ENCODE peak calls at places on chromosomes 6 and 20, in five cellular contexts. T, O, G, J and L are unnamed samples.

GRCh38 chr6:89977808-89978748 is 83.8 kb downstream of the GJA10 start:
- DNase-seq in T (peak), O (no peak), G (peak), J (no peak), L (no peak)

GRCh38 chr20:60105404-60105803 is 147.2 kb downstream of the CDH26 start:
- DNase-seq in T (no peak), O (no peak), G (no peak), J (no peak), L (no peak)

GRCh38 chr6:131136021-131136847 is 967 bp downstream of the AKAP7 start:
- DNase-seq in T (no peak), O (peak), G (peak), J (peak), L (peak)

GRCh38 chr20:12331236-12331635 is 413.5 kb downstream of the BTBD3 start:
- DNase-seq in T (no peak), O (no peak), G (no peak), J (no peak), L (no peak)

GRCh38 chr20:57651977-57652864 is 32.0 kb upstream of the ZBP1 start:
- DNase-seq in T (peak), O (peak), G (peak), J (peak), L (no peak)

GRCh38 chr6:17820055-17820454 is 113.3 kb upstream of the NUP153 start:
- DNase-seq in T (no peak), O (no peak), G (no peak), J (no peak), L (no peak)

GRCh38 chr20:33191484-33191883 is 23.5 kb downstream of the BPIFA2 start:
- DNase-seq in T (no peak), O (no peak), G (no peak), J (no peak), L (no peak)

GRCh38 chr6:56244528-56245253 is 2.7 kb downstream of the COL21A1 start:
- DNase-seq in T (no peak), O (no peak), G (no peak), J (no peak), L (no peak)

GRCh38 chr6:135796884-135797283 is 54.6 kb upstream of the PDE7B start:
- DNase-seq in T (no peak), O (no peak), G (no peak), J (no peak), L (no peak)

GRCh38 chr20:370977-371754 is 9.4 kb upstream of the TRIB3 start:
- DNase-seq in T (no peak), O (no peak), G (no peak), J (no peak), L (no peak)

GRCh38 chr6:30876039-30876730 is 8.1 kb upstream of the DDR1 start:
- DNase-seq in T (no peak), O (no peak), G (peak), J (peak), L (peak)

GRCh38 chr6:95785785-95786184 is 208.4 kb downstream of the MANEA start:
- DNase-seq in T (no peak), O (no peak), G (no peak), J (no peak), L (no peak)

GRCh38 chr6:145428656-145429173 is 306.6 kb downstream of the EPM2A start:
- DNase-seq in T (no peak), O (no peak), G (no peak), J (no peak), L (no peak)

GRCh38 chr20:35199696-35200095 is 26.8 kb upstream of the MMP24 start:
- DNase-seq in T (no peak), O (no peak), G (no peak), J (no peak), L (no peak)

GRCh38 chr6:147285087-147285855 is 81.1 kb downstream of the STXBP5 start:
- DNase-seq in T (no peak), O (no peak), G (no peak), J (no peak), L (no peak)

GRCh38 chr6:63644668-63645326 is 9.2 kb downstream of the PHF3 start:
- DNase-seq in T (peak), O (no peak), G (no peak), J (no peak), L (no peak)

GRCh38 chr20:35560541-35560940 is 18.7 kb downstream of the ERGIC3 start:
- DNase-seq in T (no peak), O (no peak), G (no peak), J (no peak), L (no peak)

GRCh38 chr6:41036188-41036587 is 2.8 kb downstream of the UNC5CL start:
- DNase-seq in T (no peak), O (no peak), G (no peak), J (no peak), L (peak)

GRCh38 chr6:1313755-1314503 is 2.0 kb downstream of the FOXQ1 start:
- DNase-seq in T (no peak), O (peak), G (no peak), J (no peak), L (peak)
- TF ChIP-seq CTCF in T (no peak), O (no peak), G (no peak), J (peak), L (peak)

GRCh38 chr6:29553268-29554057 is 6.1 kb downstream of the UBD start:
- DNase-seq in T (peak), O (peak), G (peak), J (peak), L (peak)
- TF ChIP-seq CTCF in T (no peak), O (no peak), G (no peak), J (no peak), L (no peak)

GRCh38 chr6:168381726-168382458 is 59.1 kb upstream of the SMOC2 start:
- DNase-seq in T (no peak), O (no peak), G (no peak), J (no peak), L (no peak)

GRCh38 chr6:168383062-168383854 is 57.7 kb upstream of the SMOC2 start:
- DNase-seq in T (no peak), O (no peak), G (no peak), J (no peak), L (no peak)

GRCh38 chr6:168377856-168378832 is 58.6 kb upstream of the DACT2 start:
- DNase-seq in T (no peak), O (no peak), G (no peak), J (no peak), L (no peak)

GRCh38 chr6:168384045-168385038 is 56.6 kb upstream of the SMOC2 start:
- DNase-seq in T (no peak), O (no peak), G (no peak), J (peak), L (no peak)

DNA sequence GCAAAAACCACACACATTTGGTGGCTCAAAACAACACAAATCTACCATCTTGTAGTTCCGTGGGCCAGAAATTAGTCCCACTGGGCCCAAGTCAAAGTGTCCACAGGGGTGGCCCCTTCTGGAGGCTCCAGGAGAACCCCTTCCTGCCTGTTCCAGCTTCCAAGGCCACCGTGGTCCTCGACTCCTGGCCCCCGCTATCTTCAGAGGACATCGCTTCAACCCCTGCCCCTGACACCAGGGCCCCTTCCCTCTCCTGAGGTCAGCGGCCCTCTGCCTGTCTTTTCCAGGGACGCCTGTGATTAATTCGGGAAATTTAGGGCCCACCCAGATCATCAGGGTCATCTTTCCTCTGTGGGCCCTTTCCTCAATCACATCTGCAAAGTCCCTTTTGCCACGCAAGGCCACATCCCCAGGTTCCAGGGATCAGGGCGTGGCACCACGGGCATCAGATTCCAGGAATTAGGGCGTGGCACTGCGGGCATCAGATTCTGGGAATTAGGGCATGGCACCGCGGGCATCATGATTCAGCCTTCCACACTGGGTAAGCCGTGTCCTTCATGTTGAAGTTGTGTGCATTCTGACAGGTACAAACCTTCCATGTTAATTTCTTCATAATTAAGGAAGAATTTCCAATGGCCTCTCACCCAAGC is 59.9 kb upstream of the SMOC2 start:
- DNase-seq in T (no peak), O (no peak), G (no peak), J (no peak), L (no peak)
- TF ChIP-seq CTCF in T (no peak), O (no peak), G (no peak), J (no peak), L (no peak)

DNA sequence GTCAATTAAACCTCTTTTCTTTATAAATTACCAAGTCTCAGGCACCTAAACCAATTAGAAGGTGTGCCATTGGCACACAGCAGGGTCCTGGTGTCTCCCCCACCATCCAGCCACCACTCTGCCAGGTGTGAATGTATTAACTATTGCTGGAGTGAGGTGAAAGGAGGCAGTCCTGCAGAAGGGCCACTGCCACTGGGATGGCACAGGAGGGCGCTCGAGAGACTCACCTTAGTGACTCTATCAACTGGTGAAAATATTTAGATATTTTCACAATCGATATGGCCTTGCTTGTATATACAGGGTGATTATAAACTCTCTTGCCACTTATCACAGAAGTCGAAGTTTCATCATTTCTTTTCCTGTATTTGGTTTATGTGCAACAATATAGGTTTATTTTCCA is 145.6 kb upstream of the ESR1 start:
- DNase-seq in T (no peak), O (no peak), G (no peak), J (no peak), L (no peak)
- TF ChIP-seq CTCF in T (no peak), O (no peak), G (no peak), J (no peak), L (no peak)

GRCh38 chr20:48015943-48016723 is 230.9 kb upstream of the SULF2 start:
- DNase-seq in T (no peak), O (no peak), G (no peak), J (no peak), L (no peak)

GRCh38 chr20:48017504-48017903 is 232.2 kb upstream of the SULF2 start:
- DNase-seq in T (no peak), O (no peak), G (no peak), J (no peak), L (no peak)

GRCh38 chr20:48019940-48020339 is 234.7 kb upstream of the SULF2 start:
- DNase-seq in T (peak), O (no peak), G (no peak), J (no peak), L (no peak)

GRCh38 chr20:48017992-48018391 is 232.7 kb upstream of the SULF2 start:
- DNase-seq in T (no peak), O (no peak), G (no peak), J (no peak), L (no peak)

DNA sequence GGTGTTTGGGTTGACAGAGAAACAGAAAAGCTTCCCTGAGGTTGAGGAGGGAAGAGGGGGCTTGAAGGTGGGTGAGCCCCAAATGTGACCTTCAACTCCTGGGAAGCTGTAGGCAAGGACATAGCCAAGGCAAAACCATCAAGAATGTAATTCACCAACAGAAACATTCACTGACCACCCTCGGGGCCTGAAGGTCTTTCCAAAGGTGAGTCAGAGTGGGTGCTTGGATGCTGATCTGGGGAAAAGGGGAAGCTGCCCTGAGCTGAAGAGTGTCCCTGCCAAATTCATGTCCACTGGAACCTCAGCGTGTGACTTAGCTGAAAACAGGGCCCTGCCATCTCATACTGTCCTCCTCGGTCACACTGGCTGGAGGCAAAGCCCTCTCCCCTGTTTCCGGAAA is 234.2 kb upstream of the SULF2 start:
- DNase-seq in T (no peak), O (no peak), G (no peak), J (no peak), L (no peak)
- TF ChIP-seq CTCF in T (no peak), O (no peak), G (no peak), J (no peak), L (no peak)

GRCh38 chr20:38601216-38602184 is at the start of gene ARHGAP40:
- DNase-seq in T (no peak), O (no peak), G (no peak), J (no peak), L (peak)
- TF ChIP-seq CTCF in T (no peak), O (no peak), G (no peak), J (no peak), L (no peak)

DNA sequence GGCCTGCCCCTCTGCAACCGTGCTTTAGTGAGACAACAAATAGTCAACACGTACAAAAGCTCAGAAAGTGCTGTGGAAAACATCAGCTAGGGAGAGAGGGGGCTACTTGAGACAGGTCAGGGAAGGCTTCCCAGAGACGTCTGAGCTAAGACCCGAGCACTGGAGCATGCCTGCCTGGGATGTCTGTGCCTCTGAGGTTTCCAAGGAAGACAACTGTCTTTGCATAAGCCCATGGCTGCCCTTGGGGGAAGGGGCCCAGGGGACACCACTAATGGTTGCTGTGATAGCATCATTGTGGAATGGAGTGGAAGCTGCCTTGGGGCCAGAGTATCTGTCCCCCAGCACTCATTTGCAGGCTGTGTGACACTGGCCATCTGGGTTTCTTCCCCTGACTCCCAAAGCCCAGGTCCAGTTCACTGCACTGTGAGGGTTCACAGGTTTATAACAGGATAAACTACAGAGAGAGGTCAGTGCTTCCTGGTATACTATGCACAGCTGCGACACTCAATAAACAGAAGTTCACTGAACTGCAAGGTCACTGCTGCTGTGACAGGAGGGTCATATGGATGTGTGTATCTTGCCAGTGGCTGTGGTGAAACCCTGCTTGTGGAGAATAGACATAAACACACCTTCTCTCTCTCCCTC is 1.5 kb upstream of the ARFGEF2 start:
- DNase-seq in T (no peak), O (peak), G (peak), J (no peak), L (no peak)
- TF ChIP-seq CTCF in T (no peak), O (no peak), G (no peak), J (no peak), L (no peak)

DNA sequence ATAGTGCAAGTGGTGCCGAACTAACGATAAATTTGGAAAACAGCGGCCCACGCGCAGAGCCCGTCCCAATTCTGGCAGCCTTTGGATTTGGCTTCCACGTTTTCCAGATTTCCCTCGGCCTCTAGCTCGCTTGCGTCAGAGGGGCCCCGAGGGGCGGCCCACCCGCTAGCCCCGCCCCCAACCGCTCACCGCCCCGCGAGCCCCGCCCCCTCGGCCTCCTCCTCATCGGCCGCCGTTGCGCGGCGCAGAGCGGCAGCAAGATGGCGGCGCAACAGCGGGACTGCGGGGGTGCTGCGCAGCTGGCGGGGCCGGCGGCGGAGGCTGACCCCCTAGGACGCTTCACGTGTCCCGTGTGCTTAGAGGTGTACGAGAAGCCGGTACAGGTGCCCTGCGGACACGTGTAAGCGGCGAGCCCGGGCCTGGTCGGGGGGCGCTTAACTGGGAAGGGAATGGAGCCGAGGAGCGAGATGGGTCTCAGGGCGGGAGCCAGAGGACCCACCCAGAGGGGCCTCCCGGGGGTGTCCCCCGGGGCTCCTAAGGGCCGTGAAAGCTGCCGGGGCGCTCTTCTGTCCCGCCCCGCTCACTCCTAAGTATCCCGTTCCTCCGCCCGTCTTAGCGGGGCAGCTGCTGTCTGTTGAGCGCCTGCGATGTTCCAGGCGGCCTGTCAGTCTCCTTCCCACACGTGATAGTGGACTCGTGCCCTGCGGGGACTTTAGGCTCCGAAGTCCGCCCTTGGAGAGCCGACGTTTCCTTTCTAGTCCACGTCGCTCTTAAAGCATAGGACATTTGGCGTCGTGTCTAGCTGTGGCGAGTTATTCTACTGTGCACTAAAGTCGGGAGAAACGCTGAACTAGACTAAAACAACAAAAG is at the start of gene RNF114:
- DNase-seq in T (peak), O (peak), G (peak), J (peak), L (peak)
- TF ChIP-seq CTCF in T (no peak), O (no peak), G (no peak), J (no peak), L (no peak)

GRCh38 chr6:163710552-163710951 is 296.0 kb downstream of the QKI start:
- DNase-seq in T (peak), O (no peak), G (no peak), J (no peak), L (no peak)

GRCh38 chr6:163712981-163713380 is 298.5 kb downstream of the QKI start:
- DNase-seq in T (no peak), O (no peak), G (no peak), J (no peak), L (no peak)

GRCh38 chr6:163712569-163712966 is 298.1 kb downstream of the QKI start:
- DNase-seq in T (no peak), O (no peak), G (no peak), J (no peak), L (no peak)

GRCh38 chr6:163711071-163711470 is 296.6 kb downstream of the QKI start:
- DNase-seq in T (no peak), O (no peak), G (no peak), J (no peak), L (no peak)

DNA sequence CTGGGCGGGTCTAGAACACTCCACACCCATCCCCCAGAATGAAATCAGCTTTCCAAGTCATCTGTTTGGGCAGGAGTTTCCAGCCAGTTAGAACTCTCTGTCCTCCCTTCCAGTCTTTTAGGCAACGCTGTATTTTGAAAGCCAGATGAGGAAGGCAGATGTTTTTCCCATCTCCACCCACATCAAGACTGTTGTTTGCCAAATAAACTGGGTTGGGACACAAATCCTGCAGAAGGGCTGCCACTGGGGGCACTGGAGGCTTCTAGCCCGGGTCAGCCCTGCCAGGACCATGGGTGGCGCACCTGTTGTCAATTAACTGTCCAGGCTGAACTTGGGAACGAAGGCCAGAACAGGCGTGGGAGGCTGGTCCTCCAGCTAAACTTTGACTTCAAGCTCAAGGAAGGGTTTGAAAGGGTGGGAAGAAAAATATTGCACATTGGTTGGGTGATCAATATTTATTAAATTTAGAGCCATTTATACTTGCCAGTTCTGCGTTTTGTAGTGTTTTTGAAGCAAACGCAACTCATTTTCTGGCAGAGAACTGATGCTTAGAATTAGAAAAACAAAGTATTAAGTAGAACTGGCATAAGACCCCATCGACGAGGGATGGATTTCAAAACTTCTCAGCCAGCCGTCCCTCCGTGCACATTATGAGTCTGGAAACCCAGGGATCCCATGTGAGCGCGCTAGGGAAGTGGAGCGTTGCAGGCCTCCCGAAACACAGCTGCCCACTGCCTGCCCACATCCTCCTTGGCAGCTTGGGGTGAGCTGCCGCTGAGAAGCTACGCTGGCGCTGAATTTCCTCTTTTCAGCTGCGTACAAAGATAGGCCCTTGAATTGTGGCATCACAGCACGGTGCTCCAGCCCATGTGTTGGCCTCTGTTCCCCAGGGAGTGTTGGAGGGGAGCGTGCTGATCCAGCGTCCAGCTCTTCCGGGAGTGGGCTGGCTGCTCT is 297.4 kb downstream of the QKI start:
- DNase-seq in T (peak), O (peak), G (peak), J (peak), L (peak)
- TF ChIP-seq CTCF in T (peak), O (no peak), G (no peak), J (peak), L (no peak)

DNA sequence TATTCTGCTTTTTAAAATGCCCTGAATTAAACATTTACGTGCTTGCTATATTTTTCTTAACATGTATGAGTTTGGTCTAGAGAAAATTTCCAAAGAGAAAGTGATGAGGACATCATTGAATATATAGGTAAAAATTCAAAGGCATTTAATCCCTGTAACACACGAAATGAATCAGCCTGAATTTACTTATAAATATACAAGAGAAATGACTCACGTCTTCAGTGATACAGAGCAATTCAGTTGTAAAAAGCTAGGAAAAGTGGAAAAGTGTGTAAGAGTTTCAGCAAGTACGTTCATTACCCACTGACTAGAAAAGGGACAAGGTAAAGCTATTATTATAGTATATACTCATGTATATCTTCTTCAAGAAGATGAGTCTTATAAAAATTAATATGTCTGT is 124.8 kb downstream of the HIVEP1 start:
- DNase-seq in T (no peak), O (no peak), G (no peak), J (no peak), L (no peak)
- TF ChIP-seq CTCF in T (no peak), O (no peak), G (no peak), J (no peak), L (no peak)